ENCODE peak calls at places on chromosomes 11 and 22, in eight cellular contexts. U is type B pancreatic cell; W is breast epithelium; E is HCT116; P is astrocyte of the spinal cord; L is CD4-positive, alpha-beta T cell; Z is nephron progenitor cell; K is ovary. T is an unnamed sample.

GRCh38 chr11:70226967-70227366 is 23.9 kb downstream of the FADD start:
- DNase-seq in U (no peak), W (no peak), E (peak), P (no peak), L (no peak), Z (peak), K (no peak), T (no peak)

GRCh38 chr11:133942594-133942993 is 14.2 kb downstream of the IGSF9B start:
- DNase-seq in U (no peak), W (no peak), E (no peak), P (no peak), L (no peak), Z (no peak), K (no peak), T (no peak)

GRCh38 chr11:47437746-47438418 is 11.1 kb downstream of the RAPSN start:
- DNase-seq in U (no peak), W (no peak), E (no peak), P (no peak), L (no peak), Z (no peak), K (peak), T (no peak)

GRCh38 chr11:116725434-116726221 is 47.2 kb downstream of the BUD13 start:
- DNase-seq in U (no peak), W (no peak), E (no peak), P (no peak), L (no peak), Z (peak), K (no peak), T (no peak)

GRCh38 chr22:42963231-42963595 is 51.7 kb downstream of the PACSIN2 start:
- DNase-seq in U (no peak), W (no peak), E (no peak), P (no peak), L (no peak), Z (no peak), K (no peak), T (no peak)

GRCh38 chr11:129283141-129283540 is 91.0 kb upstream of the ARHGAP32 start:
- DNase-seq in U (no peak), W (no peak), E (peak), P (no peak), L (no peak), Z (no peak), K (no peak), T (no peak)

GRCh38 chr11:104962852-104963251 is 5.5 kb downstream of the CASP4 start:
- DNase-seq in U (no peak), W (no peak), E (no peak), P (no peak), L (no peak), Z (no peak), K (no peak), T (no peak)

GRCh38 chr11:115256326-115257197 is 247.7 kb downstream of the CADM1 start:
- DNase-seq in U (no peak), W (no peak), E (no peak), P (no peak), L (no peak), Z (peak), K (no peak), T (no peak)

GRCh38 chr11:17939542-17939941 is 73.3 kb downstream of the SERGEF start:
- DNase-seq in U (no peak), W (no peak), E (no peak), P (no peak), L (no peak), Z (no peak), K (no peak), T (no peak)

GRCh38 chr22:39526736-39527171 is 5.8 kb downstream of the RPS19BP1 start:
- DNase-seq in U (no peak), W (no peak), E (no peak), P (no peak), L (peak), Z (no peak), K (no peak), T (no peak)
- TF ChIP-seq CTCF in U (no peak), W (no peak), E (no peak), P (no peak), L (no peak), Z (no peak), K (no peak), T (no peak)

DNA sequence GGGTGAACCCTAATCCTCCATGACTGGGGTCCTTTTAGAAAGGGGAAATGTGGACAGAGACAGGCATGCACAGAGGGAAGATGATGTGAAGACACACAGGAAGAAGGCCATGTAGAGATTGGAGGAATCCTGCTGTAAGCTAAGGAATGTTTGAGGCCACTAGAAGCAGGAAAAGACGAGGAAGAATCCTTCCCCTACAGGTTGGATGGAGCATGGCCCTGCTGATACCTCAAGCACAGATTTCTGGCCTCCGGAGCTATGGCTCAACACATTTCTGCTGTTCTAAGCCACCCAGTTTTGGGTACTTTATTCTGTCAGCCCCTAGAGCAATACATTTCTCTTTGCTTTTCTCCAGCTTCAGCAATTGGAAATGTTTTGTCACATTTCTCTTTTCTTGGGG is 487.0 kb downstream of the MIAT start:
- DNase-seq in U (no peak), W (no peak), E (no peak), P (no peak), L (no peak), Z (no peak), K (no peak), T (no peak)
- TF ChIP-seq CTCF in U (peak), W (no peak), E (peak), P (no peak), L (no peak), Z (no peak), K (no peak), T (no peak)

GRCh38 chr11:19259487-19260345 is 19.0 kb upstream of the E2F8 start:
- DNase-seq in U (no peak), W (peak), E (peak), P (peak), L (peak), Z (peak), K (peak), T (peak)
- TF ChIP-seq CTCF in U (peak), W (peak), E (peak), P (peak), L (peak), Z (peak), K (peak), T (peak)

GRCh38 chr11:77167791-77168190 is 39.7 kb downstream of the MYO7A start:
- DNase-seq in U (no peak), W (no peak), E (no peak), P (no peak), L (no peak), Z (no peak), K (no peak), T (no peak)
- TF ChIP-seq CTCF in U (no peak), W (no peak), E (no peak), P (no peak), L (no peak), Z (no peak), K (no peak), T (no peak)

GRCh38 chr11:103800406-103801114 is 235.9 kb upstream of the DDI1 start:
- DNase-seq in U (no peak), W (peak), E (no peak), P (no peak), L (no peak), Z (no peak), K (no peak), T (no peak)
- TF ChIP-seq CTCF in U (no peak), W (no peak), E (no peak), P (no peak), L (no peak), Z (no peak), K (no peak), T (no peak)